ENCODE peak calls at places on chromosome 9, in seven cellular contexts. One of them, this sample, is unnamed.

GRCh38 chr9:4038182-4038723 is 261.6 kb downstream of the GLIS3 start:
- DNase-seq in activated CD4-positive, alpha-beta T cell treated with anti-CD3 and anti-CD28 coated beads, Interleukin-2, amount 50 U/mL, for 24 hours: no peak
- DNase-seq in HuH-7: no peak
- DNase-seq in activated gamma-delta T cell treated with anti-CD3 and anti-CD28 coated beads, Interleukin-2, amount 50 U/mL, for 16 hours: no peak
- DNase-seq in activated effector memory CD4-positive, alpha-beta T cell treated with anti-CD3 and anti-CD28 coated beads, Interleukin-2, amount 50 U/mL, for 16 hours: no peak
- DNase-seq in naive thymus-derived CD8-positive, alpha-beta T cell: no peak
- DNase-seq in neural progenitor cell: no peak
- DNase-seq in this sample: no peak

GRCh38 chr9:2015581-2016410 is 649 bp downstream of the SMARCA2 start:
- DNase-seq in HuH-7: peak; percentile 15
- DNase-seq in naive thymus-derived CD8-positive, alpha-beta T cell: peak; percentile 64
- DNase-seq in activated gamma-delta T cell treated with anti-CD3 and anti-CD28 coated beads, Interleukin-2, amount 50 U/mL, for 16 hours: peak; percentile 24
- DNase-seq in activated effector memory CD4-positive, alpha-beta T cell treated with anti-CD3 and anti-CD28 coated beads, Interleukin-2, amount 50 U/mL, for 16 hours: peak; percentile 85
- DNase-seq in activated CD4-positive, alpha-beta T cell treated with anti-CD3 and anti-CD28 coated beads, Interleukin-2, amount 50 U/mL, for 24 hours: peak; percentile 36
- DNase-seq in neural progenitor cell: peak; percentile 70
- DNase-seq in this sample: no peak

GRCh38 chr9:75626860-75627259 is 263.6 kb upstream of the PCSK5 start:
- DNase-seq in HuH-7: no peak
- DNase-seq in neural progenitor cell: no peak
- DNase-seq in activated gamma-delta T cell treated with anti-CD3 and anti-CD28 coated beads, Interleukin-2, amount 50 U/mL, for 16 hours: no peak
- DNase-seq in activated effector memory CD4-positive, alpha-beta T cell treated with anti-CD3 and anti-CD28 coated beads, Interleukin-2, amount 50 U/mL, for 16 hours: no peak
- DNase-seq in activated CD4-positive, alpha-beta T cell treated with anti-CD3 and anti-CD28 coated beads, Interleukin-2, amount 50 U/mL, for 24 hours: no peak
- DNase-seq in naive thymus-derived CD8-positive, alpha-beta T cell: no peak
- DNase-seq in this sample: no peak

GRCh38 chr9:96129698-96130097 is 172.3 kb downstream of the HSD17B3 start:
- DNase-seq in activated gamma-delta T cell treated with anti-CD3 and anti-CD28 coated beads, Interleukin-2, amount 50 U/mL, for 16 hours: no peak
- DNase-seq in HuH-7: no peak
- DNase-seq in neural progenitor cell: peak; percentile 90
- DNase-seq in activated effector memory CD4-positive, alpha-beta T cell treated with anti-CD3 and anti-CD28 coated beads, Interleukin-2, amount 50 U/mL, for 16 hours: no peak
- DNase-seq in naive thymus-derived CD8-positive, alpha-beta T cell: no peak
- DNase-seq in activated CD4-positive, alpha-beta T cell treated with anti-CD3 and anti-CD28 coated beads, Interleukin-2, amount 50 U/mL, for 24 hours: no peak
- DNase-seq in this sample: no peak

GRCh38 chr9:76667521-76667957 is 96.7 kb upstream of the PCA3 start:
- DNase-seq in activated CD4-positive, alpha-beta T cell treated with anti-CD3 and anti-CD28 coated beads, Interleukin-2, amount 50 U/mL, for 24 hours: no peak
- DNase-seq in neural progenitor cell: no peak
- DNase-seq in naive thymus-derived CD8-positive, alpha-beta T cell: no peak
- DNase-seq in activated gamma-delta T cell treated with anti-CD3 and anti-CD28 coated beads, Interleukin-2, amount 50 U/mL, for 16 hours: no peak
- DNase-seq in activated effector memory CD4-positive, alpha-beta T cell treated with anti-CD3 and anti-CD28 coated beads, Interleukin-2, amount 50 U/mL, for 16 hours: no peak
- DNase-seq in HuH-7: no peak
- DNase-seq in this sample: no peak

GRCh38 chr9:137479892-137480685 is 21.0 kb upstream of the NSMF start:
- DNase-seq in activated CD4-positive, alpha-beta T cell treated with anti-CD3 and anti-CD28 coated beads, Interleukin-2, amount 50 U/mL, for 24 hours: no peak
- DNase-seq in naive thymus-derived CD8-positive, alpha-beta T cell: no peak
- DNase-seq in activated gamma-delta T cell treated with anti-CD3 and anti-CD28 coated beads, Interleukin-2, amount 50 U/mL, for 16 hours: no peak
- DNase-seq in HuH-7: no peak
- DNase-seq in activated effector memory CD4-positive, alpha-beta T cell treated with anti-CD3 and anti-CD28 coated beads, Interleukin-2, amount 50 U/mL, for 16 hours: no peak
- DNase-seq in neural progenitor cell: no peak
- DNase-seq in this sample: no peak

GRCh38 chr9:131833083-131833482 is 93.2 kb upstream of the RAPGEF1 start:
- DNase-seq in activated CD4-positive, alpha-beta T cell treated with anti-CD3 and anti-CD28 coated beads, Interleukin-2, amount 50 U/mL, for 24 hours: no peak
- DNase-seq in activated effector memory CD4-positive, alpha-beta T cell treated with anti-CD3 and anti-CD28 coated beads, Interleukin-2, amount 50 U/mL, for 16 hours: no peak
- DNase-seq in activated gamma-delta T cell treated with anti-CD3 and anti-CD28 coated beads, Interleukin-2, amount 50 U/mL, for 16 hours: no peak
- DNase-seq in naive thymus-derived CD8-positive, alpha-beta T cell: no peak
- DNase-seq in neural progenitor cell: no peak
- DNase-seq in HuH-7: no peak
- DNase-seq in this sample: no peak

GRCh38 chr9:2241461-2241874 is 226.3 kb downstream of the SMARCA2 start:
- DNase-seq in naive thymus-derived CD8-positive, alpha-beta T cell: peak; percentile 5
- DNase-seq in activated CD4-positive, alpha-beta T cell treated with anti-CD3 and anti-CD28 coated beads, Interleukin-2, amount 50 U/mL, for 24 hours: no peak
- DNase-seq in neural progenitor cell: peak; percentile 93
- DNase-seq in activated effector memory CD4-positive, alpha-beta T cell treated with anti-CD3 and anti-CD28 coated beads, Interleukin-2, amount 50 U/mL, for 16 hours: no peak
- DNase-seq in activated gamma-delta T cell treated with anti-CD3 and anti-CD28 coated beads, Interleukin-2, amount 50 U/mL, for 16 hours: no peak
- DNase-seq in HuH-7: no peak
- DNase-seq in this sample: peak; percentile 84

GRCh38 chr9:73761905-73762304 is 610.2 kb downstream of the ANXA1 start:
- DNase-seq in naive thymus-derived CD8-positive, alpha-beta T cell: no peak
- DNase-seq in activated effector memory CD4-positive, alpha-beta T cell treated with anti-CD3 and anti-CD28 coated beads, Interleukin-2, amount 50 U/mL, for 16 hours: no peak
- DNase-seq in activated CD4-positive, alpha-beta T cell treated with anti-CD3 and anti-CD28 coated beads, Interleukin-2, amount 50 U/mL, for 24 hours: no peak
- DNase-seq in neural progenitor cell: no peak
- DNase-seq in HuH-7: no peak
- DNase-seq in activated gamma-delta T cell treated with anti-CD3 and anti-CD28 coated beads, Interleukin-2, amount 50 U/mL, for 16 hours: no peak
- DNase-seq in this sample: no peak

GRCh38 chr9:112041536-112042243 is 133.4 kb downstream of the SUSD1 start:
- DNase-seq in naive thymus-derived CD8-positive, alpha-beta T cell: no peak
- DNase-seq in activated gamma-delta T cell treated with anti-CD3 and anti-CD28 coated beads, Interleukin-2, amount 50 U/mL, for 16 hours: no peak
- DNase-seq in HuH-7: no peak
- DNase-seq in activated CD4-positive, alpha-beta T cell treated with anti-CD3 and anti-CD28 coated beads, Interleukin-2, amount 50 U/mL, for 24 hours: no peak
- DNase-seq in neural progenitor cell: peak; percentile 55
- DNase-seq in activated effector memory CD4-positive, alpha-beta T cell treated with anti-CD3 and anti-CD28 coated beads, Interleukin-2, amount 50 U/mL, for 16 hours: no peak
- DNase-seq in this sample: peak; percentile 100

GRCh38 chr9:89864257-89864656 is 259.4 kb downstream of the GADD45G start:
- DNase-seq in naive thymus-derived CD8-positive, alpha-beta T cell: no peak
- DNase-seq in activated CD4-positive, alpha-beta T cell treated with anti-CD3 and anti-CD28 coated beads, Interleukin-2, amount 50 U/mL, for 24 hours: no peak
- DNase-seq in neural progenitor cell: no peak
- DNase-seq in HuH-7: no peak
- DNase-seq in activated effector memory CD4-positive, alpha-beta T cell treated with anti-CD3 and anti-CD28 coated beads, Interleukin-2, amount 50 U/mL, for 16 hours: peak; percentile 28
- DNase-seq in activated gamma-delta T cell treated with anti-CD3 and anti-CD28 coated beads, Interleukin-2, amount 50 U/mL, for 16 hours: no peak
- DNase-seq in this sample: no peak

GRCh38 chr9:134411451-134412297 is 85.4 kb downstream of the RXRA start:
- DNase-seq in activated CD4-positive, alpha-beta T cell treated with anti-CD3 and anti-CD28 coated beads, Interleukin-2, amount 50 U/mL, for 24 hours: no peak
- DNase-seq in naive thymus-derived CD8-positive, alpha-beta T cell: no peak
- DNase-seq in activated effector memory CD4-positive, alpha-beta T cell treated with anti-CD3 and anti-CD28 coated beads, Interleukin-2, amount 50 U/mL, for 16 hours: no peak
- DNase-seq in neural progenitor cell: peak; percentile 33
- DNase-seq in HuH-7: no peak
- DNase-seq in activated gamma-delta T cell treated with anti-CD3 and anti-CD28 coated beads, Interleukin-2, amount 50 U/mL, for 16 hours: no peak
- DNase-seq in this sample: no peak

GRCh38 chr9:136832581-136832980 is 9.7 kb upstream of the AJM1 start:
- DNase-seq in activated effector memory CD4-positive, alpha-beta T cell treated with anti-CD3 and anti-CD28 coated beads, Interleukin-2, amount 50 U/mL, for 16 hours: no peak
- DNase-seq in neural progenitor cell: no peak
- DNase-seq in activated gamma-delta T cell treated with anti-CD3 and anti-CD28 coated beads, Interleukin-2, amount 50 U/mL, for 16 hours: no peak
- DNase-seq in HuH-7: no peak
- DNase-seq in naive thymus-derived CD8-positive, alpha-beta T cell: no peak
- DNase-seq in activated CD4-positive, alpha-beta T cell treated with anti-CD3 and anti-CD28 coated beads, Interleukin-2, amount 50 U/mL, for 24 hours: no peak
- DNase-seq in this sample: no peak

GRCh38 chr9:114172981-114173833 is 17.9 kb downstream of the COL27A1 start:
- DNase-seq in naive thymus-derived CD8-positive, alpha-beta T cell: no peak
- DNase-seq in activated effector memory CD4-positive, alpha-beta T cell treated with anti-CD3 and anti-CD28 coated beads, Interleukin-2, amount 50 U/mL, for 16 hours: no peak
- DNase-seq in activated CD4-positive, alpha-beta T cell treated with anti-CD3 and anti-CD28 coated beads, Interleukin-2, amount 50 U/mL, for 24 hours: no peak
- DNase-seq in HuH-7: no peak
- DNase-seq in activated gamma-delta T cell treated with anti-CD3 and anti-CD28 coated beads, Interleukin-2, amount 50 U/mL, for 16 hours: no peak
- DNase-seq in neural progenitor cell: no peak
- DNase-seq in this sample: no peak

GRCh38 chr9:94672811-94673487 is 33.6 kb upstream of the FBP1 start:
- DNase-seq in HuH-7: no peak
- DNase-seq in activated CD4-positive, alpha-beta T cell treated with anti-CD3 and anti-CD28 coated beads, Interleukin-2, amount 50 U/mL, for 24 hours: no peak
- DNase-seq in naive thymus-derived CD8-positive, alpha-beta T cell: no peak
- DNase-seq in activated gamma-delta T cell treated with anti-CD3 and anti-CD28 coated beads, Interleukin-2, amount 50 U/mL, for 16 hours: no peak
- DNase-seq in activated effector memory CD4-positive, alpha-beta T cell treated with anti-CD3 and anti-CD28 coated beads, Interleukin-2, amount 50 U/mL, for 16 hours: no peak
- DNase-seq in neural progenitor cell: no peak
- DNase-seq in this sample: peak; percentile 47

GRCh38 chr9:111407813-111408212 is 76.4 kb downstream of the ECPAS start:
- DNase-seq in neural progenitor cell: no peak
- DNase-seq in HuH-7: no peak
- DNase-seq in activated gamma-delta T cell treated with anti-CD3 and anti-CD28 coated beads, Interleukin-2, amount 50 U/mL, for 16 hours: no peak
- DNase-seq in naive thymus-derived CD8-positive, alpha-beta T cell: no peak
- DNase-seq in activated CD4-positive, alpha-beta T cell treated with anti-CD3 and anti-CD28 coated beads, Interleukin-2, amount 50 U/mL, for 24 hours: no peak
- DNase-seq in activated effector memory CD4-positive, alpha-beta T cell treated with anti-CD3 and anti-CD28 coated beads, Interleukin-2, amount 50 U/mL, for 16 hours: no peak
- DNase-seq in this sample: no peak

GRCh38 chr9:38195737-38196161 is 126.7 kb upstream of the SHB start:
- DNase-seq in activated CD4-positive, alpha-beta T cell treated with anti-CD3 and anti-CD28 coated beads, Interleukin-2, amount 50 U/mL, for 24 hours: no peak
- DNase-seq in HuH-7: no peak
- DNase-seq in activated effector memory CD4-positive, alpha-beta T cell treated with anti-CD3 and anti-CD28 coated beads, Interleukin-2, amount 50 U/mL, for 16 hours: no peak
- DNase-seq in naive thymus-derived CD8-positive, alpha-beta T cell: no peak
- DNase-seq in neural progenitor cell: no peak
- DNase-seq in activated gamma-delta T cell treated with anti-CD3 and anti-CD28 coated beads, Interleukin-2, amount 50 U/mL, for 16 hours: no peak
- DNase-seq in this sample: no peak

GRCh38 chr9:134629586-134630392 is 11.8 kb upstream of the COL5A1 start:
- DNase-seq in HuH-7: no peak
- DNase-seq in activated CD4-positive, alpha-beta T cell treated with anti-CD3 and anti-CD28 coated beads, Interleukin-2, amount 50 U/mL, for 24 hours: no peak
- DNase-seq in naive thymus-derived CD8-positive, alpha-beta T cell: no peak
- DNase-seq in neural progenitor cell: no peak
- DNase-seq in activated effector memory CD4-positive, alpha-beta T cell treated with anti-CD3 and anti-CD28 coated beads, Interleukin-2, amount 50 U/mL, for 16 hours: peak; percentile 58
- DNase-seq in activated gamma-delta T cell treated with anti-CD3 and anti-CD28 coated beads, Interleukin-2, amount 50 U/mL, for 16 hours: no peak
- DNase-seq in this sample: no peak

GRCh38 chr9:134488251-134488900 is 153.2 kb upstream of the COL5A1 start:
- DNase-seq in activated effector memory CD4-positive, alpha-beta T cell treated with anti-CD3 and anti-CD28 coated beads, Interleukin-2, amount 50 U/mL, for 16 hours: peak; percentile 51
- DNase-seq in activated gamma-delta T cell treated with anti-CD3 and anti-CD28 coated beads, Interleukin-2, amount 50 U/mL, for 16 hours: no peak
- DNase-seq in HuH-7: no peak
- DNase-seq in neural progenitor cell: no peak
- DNase-seq in activated CD4-positive, alpha-beta T cell treated with anti-CD3 and anti-CD28 coated beads, Interleukin-2, amount 50 U/mL, for 24 hours: no peak
- DNase-seq in naive thymus-derived CD8-positive, alpha-beta T cell: no peak
- DNase-seq in this sample: no peak

GRCh38 chr9:89986190-89986589 is 381.4 kb downstream of the GADD45G start:
- DNase-seq in activated gamma-delta T cell treated with anti-CD3 and anti-CD28 coated beads, Interleukin-2, amount 50 U/mL, for 16 hours: no peak
- DNase-seq in HuH-7: no peak
- DNase-seq in activated CD4-positive, alpha-beta T cell treated with anti-CD3 and anti-CD28 coated beads, Interleukin-2, amount 50 U/mL, for 24 hours: no peak
- DNase-seq in activated effector memory CD4-positive, alpha-beta T cell treated with anti-CD3 and anti-CD28 coated beads, Interleukin-2, amount 50 U/mL, for 16 hours: no peak
- DNase-seq in neural progenitor cell: no peak
- DNase-seq in naive thymus-derived CD8-positive, alpha-beta T cell: no peak
- DNase-seq in this sample: no peak

GRCh38 chr9:136613824-136614371 is 48.8 kb upstream of the EGFL7 start:
- DNase-seq in naive thymus-derived CD8-positive, alpha-beta T cell: no peak
- DNase-seq in activated gamma-delta T cell treated with anti-CD3 and anti-CD28 coated beads, Interleukin-2, amount 50 U/mL, for 16 hours: no peak
- DNase-seq in activated CD4-positive, alpha-beta T cell treated with anti-CD3 and anti-CD28 coated beads, Interleukin-2, amount 50 U/mL, for 24 hours: no peak
- DNase-seq in activated effector memory CD4-positive, alpha-beta T cell treated with anti-CD3 and anti-CD28 coated beads, Interleukin-2, amount 50 U/mL, for 16 hours: no peak
- DNase-seq in neural progenitor cell: no peak
- DNase-seq in HuH-7: no peak
- DNase-seq in this sample: no peak

GRCh38 chr9:130305381-130305780 is 39.8 kb downstream of the HMCN2 start:
- DNase-seq in activated gamma-delta T cell treated with anti-CD3 and anti-CD28 coated beads, Interleukin-2, amount 50 U/mL, for 16 hours: no peak
- DNase-seq in activated CD4-positive, alpha-beta T cell treated with anti-CD3 and anti-CD28 coated beads, Interleukin-2, amount 50 U/mL, for 24 hours: no peak
- DNase-seq in neural progenitor cell: no peak
- DNase-seq in naive thymus-derived CD8-positive, alpha-beta T cell: no peak
- DNase-seq in HuH-7: no peak
- DNase-seq in activated effector memory CD4-positive, alpha-beta T cell treated with anti-CD3 and anti-CD28 coated beads, Interleukin-2, amount 50 U/mL, for 16 hours: no peak
- DNase-seq in this sample: no peak

GRCh38 chr9:76654575-76654974 is 109.7 kb upstream of the PCA3 start:
- DNase-seq in activated gamma-delta T cell treated with anti-CD3 and anti-CD28 coated beads, Interleukin-2, amount 50 U/mL, for 16 hours: no peak
- DNase-seq in activated effector memory CD4-positive, alpha-beta T cell treated with anti-CD3 and anti-CD28 coated beads, Interleukin-2, amount 50 U/mL, for 16 hours: no peak
- DNase-seq in HuH-7: no peak
- DNase-seq in naive thymus-derived CD8-positive, alpha-beta T cell: no peak
- DNase-seq in neural progenitor cell: no peak
- DNase-seq in activated CD4-positive, alpha-beta T cell treated with anti-CD3 and anti-CD28 coated beads, Interleukin-2, amount 50 U/mL, for 24 hours: no peak
- DNase-seq in this sample: peak; percentile 95

GRCh38 chr9:89428901-89429890 is 68.7 kb downstream of the SEMA4D start:
- DNase-seq in naive thymus-derived CD8-positive, alpha-beta T cell: peak; percentile 61
- DNase-seq in activated effector memory CD4-positive, alpha-beta T cell treated with anti-CD3 and anti-CD28 coated beads, Interleukin-2, amount 50 U/mL, for 16 hours: peak; percentile 82
- DNase-seq in activated gamma-delta T cell treated with anti-CD3 and anti-CD28 coated beads, Interleukin-2, amount 50 U/mL, for 16 hours: peak; percentile 48
- DNase-seq in HuH-7: no peak
- DNase-seq in activated CD4-positive, alpha-beta T cell treated with anti-CD3 and anti-CD28 coated beads, Interleukin-2, amount 50 U/mL, for 24 hours: no peak
- DNase-seq in neural progenitor cell: peak; percentile 46
- DNase-seq in this sample: no peak

GRCh38 chr9:109699019-109699418 is 81.0 kb upstream of the PALM2AKAP2 start:
- DNase-seq in HuH-7: no peak
- DNase-seq in activated effector memory CD4-positive, alpha-beta T cell treated with anti-CD3 and anti-CD28 coated beads, Interleukin-2, amount 50 U/mL, for 16 hours: no peak
- DNase-seq in activated CD4-positive, alpha-beta T cell treated with anti-CD3 and anti-CD28 coated beads, Interleukin-2, amount 50 U/mL, for 24 hours: no peak
- DNase-seq in neural progenitor cell: no peak
- DNase-seq in naive thymus-derived CD8-positive, alpha-beta T cell: no peak
- DNase-seq in activated gamma-delta T cell treated with anti-CD3 and anti-CD28 coated beads, Interleukin-2, amount 50 U/mL, for 16 hours: no peak
- DNase-seq in this sample: peak; percentile 13

GRCh38 chr9:15231788-15232635 is 75.0 kb downstream of the TTC39B start:
- DNase-seq in naive thymus-derived CD8-positive, alpha-beta T cell: no peak
- DNase-seq in activated gamma-delta T cell treated with anti-CD3 and anti-CD28 coated beads, Interleukin-2, amount 50 U/mL, for 16 hours: no peak
- DNase-seq in activated effector memory CD4-positive, alpha-beta T cell treated with anti-CD3 and anti-CD28 coated beads, Interleukin-2, amount 50 U/mL, for 16 hours: no peak
- DNase-seq in activated CD4-positive, alpha-beta T cell treated with anti-CD3 and anti-CD28 coated beads, Interleukin-2, amount 50 U/mL, for 24 hours: peak; percentile 13
- DNase-seq in neural progenitor cell: peak; percentile 68
- DNase-seq in HuH-7: peak; percentile 23
- DNase-seq in this sample: no peak

GRCh38 chr9:108645520-108645919 is 210.3 kb downstream of the ACTL7B start:
- DNase-seq in naive thymus-derived CD8-positive, alpha-beta T cell: no peak
- DNase-seq in activated gamma-delta T cell treated with anti-CD3 and anti-CD28 coated beads, Interleukin-2, amount 50 U/mL, for 16 hours: no peak
- DNase-seq in activated CD4-positive, alpha-beta T cell treated with anti-CD3 and anti-CD28 coated beads, Interleukin-2, amount 50 U/mL, for 24 hours: no peak
- DNase-seq in neural progenitor cell: no peak
- DNase-seq in HuH-7: no peak
- DNase-seq in activated effector memory CD4-positive, alpha-beta T cell treated with anti-CD3 and anti-CD28 coated beads, Interleukin-2, amount 50 U/mL, for 16 hours: no peak
- DNase-seq in this sample: no peak

GRCh38 chr9:127574089-127574921 is 37.8 kb upstream of the STXBP1 start:
- DNase-seq in HuH-7: no peak
- DNase-seq in activated gamma-delta T cell treated with anti-CD3 and anti-CD28 coated beads, Interleukin-2, amount 50 U/mL, for 16 hours: no peak
- DNase-seq in activated effector memory CD4-positive, alpha-beta T cell treated with anti-CD3 and anti-CD28 coated beads, Interleukin-2, amount 50 U/mL, for 16 hours: peak; percentile 74
- DNase-seq in neural progenitor cell: no peak
- DNase-seq in naive thymus-derived CD8-positive, alpha-beta T cell: no peak
- DNase-seq in activated CD4-positive, alpha-beta T cell treated with anti-CD3 and anti-CD28 coated beads, Interleukin-2, amount 50 U/mL, for 24 hours: no peak
- DNase-seq in this sample: no peak

GRCh38 chr9:127163409-127163808 is 41.0 kb upstream of the ANGPTL2 start:
- DNase-seq in activated gamma-delta T cell treated with anti-CD3 and anti-CD28 coated beads, Interleukin-2, amount 50 U/mL, for 16 hours: no peak
- DNase-seq in naive thymus-derived CD8-positive, alpha-beta T cell: no peak
- DNase-seq in neural progenitor cell: no peak
- DNase-seq in HuH-7: no peak
- DNase-seq in activated effector memory CD4-positive, alpha-beta T cell treated with anti-CD3 and anti-CD28 coated beads, Interleukin-2, amount 50 U/mL, for 16 hours: no peak
- DNase-seq in activated CD4-positive, alpha-beta T cell treated with anti-CD3 and anti-CD28 coated beads, Interleukin-2, amount 50 U/mL, for 24 hours: no peak
- DNase-seq in this sample: no peak

GRCh38 chr9:111952559-111952958 is 55.9 kb downstream of the UGCG start:
- DNase-seq in HuH-7: no peak
- DNase-seq in naive thymus-derived CD8-positive, alpha-beta T cell: no peak
- DNase-seq in neural progenitor cell: no peak
- DNase-seq in activated gamma-delta T cell treated with anti-CD3 and anti-CD28 coated beads, Interleukin-2, amount 50 U/mL, for 16 hours: no peak
- DNase-seq in activated effector memory CD4-positive, alpha-beta T cell treated with anti-CD3 and anti-CD28 coated beads, Interleukin-2, amount 50 U/mL, for 16 hours: no peak
- DNase-seq in activated CD4-positive, alpha-beta T cell treated with anti-CD3 and anti-CD28 coated beads, Interleukin-2, amount 50 U/mL, for 24 hours: no peak
- DNase-seq in this sample: peak; percentile 80

GRCh38 chr9:69946800-69947437 is 96.7 kb upstream of the MAMDC2 start:
- DNase-seq in naive thymus-derived CD8-positive, alpha-beta T cell: no peak
- DNase-seq in HuH-7: no peak
- DNase-seq in neural progenitor cell: no peak
- DNase-seq in activated effector memory CD4-positive, alpha-beta T cell treated with anti-CD3 and anti-CD28 coated beads, Interleukin-2, amount 50 U/mL, for 16 hours: no peak
- DNase-seq in activated gamma-delta T cell treated with anti-CD3 and anti-CD28 coated beads, Interleukin-2, amount 50 U/mL, for 16 hours: no peak
- DNase-seq in activated CD4-positive, alpha-beta T cell treated with anti-CD3 and anti-CD28 coated beads, Interleukin-2, amount 50 U/mL, for 24 hours: no peak
- DNase-seq in this sample: peak; percentile 76

GRCh38 chr9:93117924-93118862 is 15.9 kb downstream of the NINJ1 start:
- DNase-seq in neural progenitor cell: no peak
- DNase-seq in naive thymus-derived CD8-positive, alpha-beta T cell: no peak
- DNase-seq in activated CD4-positive, alpha-beta T cell treated with anti-CD3 and anti-CD28 coated beads, Interleukin-2, amount 50 U/mL, for 24 hours: no peak
- DNase-seq in activated gamma-delta T cell treated with anti-CD3 and anti-CD28 coated beads, Interleukin-2, amount 50 U/mL, for 16 hours: no peak
- DNase-seq in activated effector memory CD4-positive, alpha-beta T cell treated with anti-CD3 and anti-CD28 coated beads, Interleukin-2, amount 50 U/mL, for 16 hours: peak; percentile 54
- DNase-seq in HuH-7: no peak
- DNase-seq in this sample: no peak

GRCh38 chr9:129350143-129350935 is 172.3 kb upstream of the IER5L start:
- DNase-seq in activated effector memory CD4-positive, alpha-beta T cell treated with anti-CD3 and anti-CD28 coated beads, Interleukin-2, amount 50 U/mL, for 16 hours: no peak
- DNase-seq in activated CD4-positive, alpha-beta T cell treated with anti-CD3 and anti-CD28 coated beads, Interleukin-2, amount 50 U/mL, for 24 hours: no peak
- DNase-seq in HuH-7: no peak
- DNase-seq in activated gamma-delta T cell treated with anti-CD3 and anti-CD28 coated beads, Interleukin-2, amount 50 U/mL, for 16 hours: no peak
- DNase-seq in naive thymus-derived CD8-positive, alpha-beta T cell: no peak
- DNase-seq in neural progenitor cell: no peak
- DNase-seq in this sample: no peak

GRCh38 chr9:33748633-33749304 is 46.6 kb upstream of the PRSS3 start:
- DNase-seq in activated gamma-delta T cell treated with anti-CD3 and anti-CD28 coated beads, Interleukin-2, amount 50 U/mL, for 16 hours: peak; percentile 14
- DNase-seq in activated CD4-positive, alpha-beta T cell treated with anti-CD3 and anti-CD28 coated beads, Interleukin-2, amount 50 U/mL, for 24 hours: no peak
- DNase-seq in neural progenitor cell: no peak
- DNase-seq in activated effector memory CD4-positive, alpha-beta T cell treated with anti-CD3 and anti-CD28 coated beads, Interleukin-2, amount 50 U/mL, for 16 hours: no peak
- DNase-seq in HuH-7: no peak
- DNase-seq in naive thymus-derived CD8-positive, alpha-beta T cell: peak; percentile 64
- DNase-seq in this sample: no peak

GRCh38 chr9:83511051-83511450 is 27.1 kb downstream of the FRMD3 start:
- DNase-seq in HuH-7: no peak
- DNase-seq in activated effector memory CD4-positive, alpha-beta T cell treated with anti-CD3 and anti-CD28 coated beads, Interleukin-2, amount 50 U/mL, for 16 hours: no peak
- DNase-seq in naive thymus-derived CD8-positive, alpha-beta T cell: no peak
- DNase-seq in neural progenitor cell: no peak
- DNase-seq in activated CD4-positive, alpha-beta T cell treated with anti-CD3 and anti-CD28 coated beads, Interleukin-2, amount 50 U/mL, for 24 hours: no peak
- DNase-seq in activated gamma-delta T cell treated with anti-CD3 and anti-CD28 coated beads, Interleukin-2, amount 50 U/mL, for 16 hours: no peak
- DNase-seq in this sample: no peak

GRCh38 chr9:115349542-115349941 is 231.6 kb upstream of the TNC start:
- DNase-seq in HuH-7: no peak
- DNase-seq in activated gamma-delta T cell treated with anti-CD3 and anti-CD28 coated beads, Interleukin-2, amount 50 U/mL, for 16 hours: no peak
- DNase-seq in activated effector memory CD4-positive, alpha-beta T cell treated with anti-CD3 and anti-CD28 coated beads, Interleukin-2, amount 50 U/mL, for 16 hours: no peak
- DNase-seq in activated CD4-positive, alpha-beta T cell treated with anti-CD3 and anti-CD28 coated beads, Interleukin-2, amount 50 U/mL, for 24 hours: no peak
- DNase-seq in neural progenitor cell: no peak
- DNase-seq in naive thymus-derived CD8-positive, alpha-beta T cell: no peak
- DNase-seq in this sample: no peak